ENCODE peak calls at places on chromosomes 13 and 19, in ten cellular contexts. A is IMR-90; Y is astrocyte of the cerebellum; Q is NCI-H1417; N is mucosa of gallbladder; O is effector memory CD8-positive, alpha-beta T cell; E is amygdala; K is NCI-H146; R is HCT116; I is COR-L47. D is an unnamed sample.

GRCh38 chr19:41998246-41999020 is 4.4 kb upstream of the ATP1A3 start:
- DNase-seq in A (peak), Y (no peak), Q (peak), N (no peak), O (no peak), E (no peak), K (peak), R (peak), I (peak), D (no peak)

GRCh38 chr13:101127741-101128353 is 288.5 kb downstream of the NALCN start:
- DNase-seq in A (peak), Y (peak), Q (peak), N (no peak), O (peak), E (no peak), K (peak), R (peak), I (peak), D (no peak)

GRCh38 chr19:48539503-48540096 is 12.4 kb upstream of the SULT2B1 start:
- DNase-seq in A (peak), Y (no peak), Q (peak), N (no peak), O (no peak), E (no peak), K (peak), R (no peak), I (peak), D (no peak)

GRCh38 chr13:21060063-21060826 is 1.1 kb downstream of the LATS2 start:
- DNase-seq in A (peak), Y (no peak), Q (no peak), N (peak), O (no peak), E (no peak), K (no peak), R (no peak), I (no peak), D (no peak)

GRCh38 chr13:89584058-89584457 is 1763.4 kb upstream of the MIR17HG start:
- DNase-seq in A (no peak), Y (peak), Q (no peak), N (no peak), O (no peak), E (no peak), K (no peak), R (no peak), I (no peak), D (no peak)

GRCh38 chr13:24187185-24187584 is 26.7 kb downstream of the SPATA13 start:
- DNase-seq in A (peak), Y (no peak), Q (no peak), N (no peak), O (peak), E (no peak), K (no peak), R (no peak), I (no peak), D (no peak)

GRCh38 chr19:39670998-39671397 is 15.3 kb downstream of the LGALS16 start:
- DNase-seq in A (no peak), Y (no peak), Q (peak), N (no peak), O (no peak), E (no peak), K (peak), R (no peak), I (no peak), D (no peak)

GRCh38 chr19:41804327-41804726 is 7.9 kb downstream of the CEACAM3 start:
- DNase-seq in A (no peak), Y (no peak), Q (no peak), N (no peak), O (no peak), E (no peak), K (no peak), R (no peak), I (no peak), D (no peak)

GRCh38 chr13:48531416-48532145 is 1.3 kb downstream of the RCBTB2 start:
- DNase-seq in A (no peak), Y (no peak), Q (peak), N (no peak), O (peak), E (no peak), K (peak), R (no peak), I (no peak), D (no peak)

GRCh38 chr19:55600336-55601028 is 394 bp downstream of the ZNF524 start:
- DNase-seq in A (peak), Y (no peak), Q (no peak), N (no peak), O (peak), E (peak), K (peak), R (no peak), I (peak), D (no peak)

GRCh38 chr13:109256866-109257760 is 529.3 kb downstream of the IRS2 start:
- DNase-seq in A (peak), Y (peak), Q (no peak), N (peak), O (no peak), E (no peak), K (no peak), R (peak), I (no peak), D (peak)

GRCh38 chr19:13077233-13077632 is 25.4 kb downstream of the LYL1 start:
- DNase-seq in A (no peak), Y (no peak), Q (peak), N (no peak), O (no peak), E (peak), K (no peak), R (no peak), I (peak), D (no peak)

GRCh38 chr13:74129500-74130144 is 4.6 kb downstream of the KLF12 start:
- DNase-seq in A (no peak), Y (no peak), Q (peak), N (no peak), O (peak), E (no peak), K (no peak), R (no peak), I (no peak), D (no peak)

D was measured in kidney epithelial cell.